ENCODE peak calls at places on chromosomes 1 and 21, in nine cellular contexts. D is activated T-cell treated with anti-CD3 and anti-CD28 coated beads, Interleukin-2, amount 50 U/mL, for 48 hours; O is NCI-H2227 treated with DMSO at 0.1 percent for 48 hours; S is left ventricle myocardium superior; R is H54; W is ACHN; Y is naive thymus-derived CD8-positive, alpha-beta T cell; E is WTC11; B is EL. T is an unnamed sample.

GRCh38 chr1:226091461-226091860 is 28.9 kb downstream of the H3-3A start:
- DNase-seq in D (no peak), O (no peak), S (no peak), R (no peak), W (no peak), Y (no peak), E (no peak), B (no peak), T (no peak)

GRCh38 chr1:57473448-57473847 is 49.6 kb upstream of the DAB1 start:
- DNase-seq in D (no peak), O (no peak), S (no peak), R (no peak), W (no peak), Y (no peak), E (no peak), B (no peak), T (no peak)

GRCh38 chr1:26706315-26706714 is 10.5 kb downstream of the ARID1A start:
- DNase-seq in D (no peak), O (peak), S (no peak), R (no peak), W (no peak), Y (no peak), E (no peak), B (no peak), T (no peak)

GRCh38 chr1:44035726-44036408 is 4.6 kb upstream of the SLC6A9 start:
- DNase-seq in D (no peak), O (no peak), S (peak), R (no peak), W (no peak), Y (no peak), E (no peak), B (no peak), T (peak)

GRCh38 chr1:221777434-221778072 is 35.7 kb upstream of the DUSP10 start:
- DNase-seq in D (peak), O (no peak), S (no peak), R (no peak), W (no peak), Y (peak), E (no peak), B (no peak), T (no peak)

GRCh38 chr21:33901421-33902288 is 13.9 kb downstream of the ATP5PO start:
- DNase-seq in D (no peak), O (peak), S (no peak), R (peak), W (peak), Y (no peak), E (peak), B (peak), T (peak)

GRCh38 chr1:247482747-247483146 is 24.8 kb upstream of the OR2B11 start:
- DNase-seq in D (no peak), O (no peak), S (no peak), R (no peak), W (no peak), Y (no peak), E (no peak), B (peak), T (no peak)

GRCh38 chr1:13616234-13616633 is 32.6 kb downstream of the PDPN start:
- DNase-seq in D (no peak), O (no peak), S (no peak), R (no peak), W (no peak), Y (no peak), E (no peak), B (no peak), T (no peak)

GRCh38 chr1:119987112-119987511 is 82.3 kb downstream of the NOTCH2 start:
- DNase-seq in D (no peak), O (no peak), S (no peak), R (peak), W (peak), Y (no peak), E (no peak), B (peak), T (peak)

GRCh38 chr1:205519541-205520131 is 15.2 kb downstream of the CDK18 start:
- DNase-seq in D (no peak), O (no peak), S (no peak), R (peak), W (no peak), Y (no peak), E (no peak), B (peak), T (no peak)

GRCh38 chr1:30765610-30766434 is 8.2 kb upstream of the LAPTM5 start:
- DNase-seq in D (peak), O (no peak), S (no peak), R (no peak), W (no peak), Y (no peak), E (no peak), B (no peak), T (no peak)

GRCh38 chr1:10308001-10308400 is 90.9 kb upstream of the PGD start:
- DNase-seq in D (no peak), O (no peak), S (no peak), R (no peak), W (no peak), Y (peak), E (no peak), B (no peak), T (no peak)

GRCh38 chr1:231512147-231512698 is 16.2 kb upstream of the TSNAX start:
- DNase-seq in D (no peak), O (no peak), S (no peak), R (peak), W (peak), Y (no peak), E (no peak), B (peak), T (peak)

GRCh38 chr1:26705788-26706237 is 10.0 kb downstream of the ARID1A start:
- DNase-seq in D (no peak), O (no peak), S (no peak), R (no peak), W (peak), Y (no peak), E (no peak), B (peak), T (peak)

GRCh38 chr1:71339238-71339637 is 258.4 kb upstream of the ZRANB2 start:
- DNase-seq in D (no peak), O (no peak), S (no peak), R (no peak), W (no peak), Y (no peak), E (no peak), B (peak), T (no peak)

GRCh38 chr1:240888039-240888786 is 276.3 kb upstream of the GREM2 start:
- DNase-seq in D (peak), O (no peak), S (no peak), R (peak), W (peak), Y (no peak), E (peak), B (peak), T (peak)